ENCODE peak calls at places on chromosomes 12 and 14, in eight cellular contexts. One of them, this sample, is unnamed.

GRCh38 chr12:64655141-64655540 is 44.8 kb downstream of the RASSF3 start:
- DNase-seq in HepG2: peak
- DNase-seq in HCT116: no peak
- DNase-seq in transverse colon: no peak
- DNase-seq in K562: no peak
- DNase-seq in stomach: no peak
- DNase-seq in GM12891: no peak
- DNase-seq in GM23338: no peak
- DNase-seq in this sample: no peak

GRCh38 chr14:54420478-54421116 is 20.6 kb downstream of the CNIH1 start:
- DNase-seq in HepG2: peak
- DNase-seq in HCT116: peak
- DNase-seq in transverse colon: peak
- DNase-seq in K562: peak
- DNase-seq in stomach: no peak
- DNase-seq in GM12891: no peak
- DNase-seq in GM23338: peak
- DNase-seq in this sample: no peak

GRCh38 chr12:129753596-129753995 is 150.2 kb downstream of the TMEM132D start:
- DNase-seq in HepG2: no peak
- DNase-seq in HCT116: no peak
- DNase-seq in transverse colon: no peak
- DNase-seq in K562: no peak
- DNase-seq in stomach: no peak
- DNase-seq in GM12891: no peak
- DNase-seq in GM23338: no peak
- DNase-seq in this sample: no peak

GRCh38 chr14:70821916-70822705 is 12.8 kb upstream of the MAP3K9 start:
- DNase-seq in HepG2: no peak
- DNase-seq in HCT116: no peak
- DNase-seq in transverse colon: peak
- DNase-seq in K562: no peak
- DNase-seq in stomach: peak
- DNase-seq in GM12891: peak
- DNase-seq in GM23338: peak
- DNase-seq in this sample: no peak

GRCh38 chr12:68612245-68612644 is 1.5 kb downstream of the RAP1B start:
- DNase-seq in HepG2: no peak
- DNase-seq in HCT116: no peak
- DNase-seq in transverse colon: no peak
- DNase-seq in K562: peak
- DNase-seq in stomach: no peak
- DNase-seq in GM12891: no peak
- DNase-seq in GM23338: no peak
- DNase-seq in this sample: no peak

GRCh38 chr12:125340791-125341190 is 275.6 kb downstream of the AACS start:
- DNase-seq in HepG2: peak
- DNase-seq in HCT116: no peak
- DNase-seq in transverse colon: peak
- DNase-seq in K562: no peak
- DNase-seq in stomach: no peak
- DNase-seq in GM12891: no peak
- DNase-seq in GM23338: no peak
- DNase-seq in this sample: no peak

GRCh38 chr12:100698518-100698917 is 96.1 kb upstream of the ANO4 start:
- DNase-seq in HepG2: no peak
- DNase-seq in HCT116: no peak
- DNase-seq in transverse colon: no peak
- DNase-seq in K562: no peak
- DNase-seq in stomach: no peak
- DNase-seq in GM12891: no peak
- DNase-seq in GM23338: no peak
- DNase-seq in this sample: no peak

GRCh38 chr12:43099691-43100163 is 452.3 kb downstream of the ADAMTS20 start:
- DNase-seq in HepG2: no peak
- DNase-seq in HCT116: no peak
- DNase-seq in transverse colon: no peak
- DNase-seq in K562: no peak
- DNase-seq in stomach: no peak
- DNase-seq in GM12891: no peak
- DNase-seq in GM23338: no peak
- DNase-seq in this sample: no peak

GRCh38 chr12:15522574-15523187 is 200.4 kb downstream of the PTPRO start:
- DNase-seq in HepG2: peak
- DNase-seq in HCT116: peak
- DNase-seq in transverse colon: no peak
- DNase-seq in K562: peak
- DNase-seq in stomach: no peak
- DNase-seq in GM12891: no peak
- DNase-seq in GM23338: peak
- DNase-seq in this sample: no peak

GRCh38 chr12:10959777-10960176 is 20.7 kb upstream of the TAS2R14 start:
- DNase-seq in HepG2: peak
- DNase-seq in HCT116: no peak
- DNase-seq in transverse colon: no peak
- DNase-seq in K562: no peak
- DNase-seq in stomach: no peak
- DNase-seq in GM12891: no peak
- DNase-seq in GM23338: no peak
- DNase-seq in this sample: no peak

GRCh38 chr14:51554953-51555352 is 96.8 kb upstream of the FRMD6 start:
- DNase-seq in HepG2: no peak
- DNase-seq in HCT116: no peak
- DNase-seq in transverse colon: no peak
- DNase-seq in K562: no peak
- DNase-seq in stomach: no peak
- DNase-seq in GM12891: no peak
- DNase-seq in GM23338: peak
- DNase-seq in this sample: no peak

GRCh38 chr14:99626041-99626648 is 18.8 kb upstream of the HHIPL1 start:
- DNase-seq in HepG2: no peak
- DNase-seq in HCT116: no peak
- DNase-seq in transverse colon: no peak
- DNase-seq in K562: no peak
- DNase-seq in stomach: no peak
- DNase-seq in GM12891: no peak
- DNase-seq in GM23338: no peak
- DNase-seq in this sample: no peak

GRCh38 chr14:32980178-32980886 is 41.7 kb downstream of the NPAS3 start:
- DNase-seq in HepG2: no peak
- DNase-seq in HCT116: no peak
- DNase-seq in transverse colon: no peak
- DNase-seq in K562: no peak
- DNase-seq in stomach: no peak
- DNase-seq in GM12891: no peak
- DNase-seq in GM23338: no peak
- DNase-seq in this sample: no peak

GRCh38 chr14:92740440-92740839 is 8.0 kb downstream of the LGMN start:
- DNase-seq in HepG2: no peak
- DNase-seq in HCT116: no peak
- DNase-seq in transverse colon: no peak
- DNase-seq in K562: no peak
- DNase-seq in stomach: no peak
- DNase-seq in GM12891: no peak
- DNase-seq in GM23338: no peak
- DNase-seq in this sample: no peak

GRCh38 chr12:66707002-66707697 is 28.3 kb upstream of the GRIP1 start:
- DNase-seq in HepG2: no peak
- DNase-seq in HCT116: no peak
- DNase-seq in transverse colon: no peak
- DNase-seq in K562: no peak
- DNase-seq in stomach: no peak
- DNase-seq in GM12891: no peak
- DNase-seq in GM23338: no peak
- DNase-seq in this sample: no peak
- TF ChIP-seq POLR2AphosphoS5 in HepG2: no peak
- TF ChIP-seq POLR2AphosphoS5 in HCT116: no peak
- TF ChIP-seq POLR2AphosphoS5 in transverse colon: no peak
- TF ChIP-seq POLR2AphosphoS5 in K562: no peak
- TF ChIP-seq POLR2AphosphoS5 in stomach: no peak
- TF ChIP-seq POLR2AphosphoS5 in GM12891: no peak
- TF ChIP-seq POLR2AphosphoS5 in GM23338: no peak
- TF ChIP-seq POLR2AphosphoS5 in this sample: no peak

GRCh38 chr12:46266382-46266791 is 2.5 kb downstream of the SLC38A1 start:
- DNase-seq in HepG2: no peak
- DNase-seq in HCT116: no peak
- DNase-seq in transverse colon: peak
- DNase-seq in K562: peak
- DNase-seq in stomach: no peak
- DNase-seq in GM12891: no peak
- DNase-seq in GM23338: peak
- DNase-seq in this sample: no peak

GRCh38 chr12:46267618-46268348 is 1.1 kb downstream of the SLC38A1 start:
- DNase-seq in HepG2: no peak
- DNase-seq in HCT116: no peak
- DNase-seq in transverse colon: no peak
- DNase-seq in K562: peak
- DNase-seq in stomach: no peak
- DNase-seq in GM12891: no peak
- DNase-seq in GM23338: no peak
- DNase-seq in this sample: no peak

GRCh38 chr12:46268349-46268616 is 560 bp downstream of the SLC38A1 start:
- DNase-seq in HepG2: no peak
- DNase-seq in HCT116: no peak
- DNase-seq in transverse colon: no peak
- DNase-seq in K562: no peak
- DNase-seq in stomach: no peak
- DNase-seq in GM12891: no peak
- DNase-seq in GM23338: no peak
- DNase-seq in this sample: no peak

GRCh38 chr12:46265734-46266133 is 3.1 kb downstream of the SLC38A1 start:
- DNase-seq in HepG2: no peak
- DNase-seq in HCT116: no peak
- DNase-seq in transverse colon: no peak
- DNase-seq in K562: no peak
- DNase-seq in stomach: no peak
- DNase-seq in GM12891: no peak
- DNase-seq in GM23338: no peak
- DNase-seq in this sample: no peak

DNA sequence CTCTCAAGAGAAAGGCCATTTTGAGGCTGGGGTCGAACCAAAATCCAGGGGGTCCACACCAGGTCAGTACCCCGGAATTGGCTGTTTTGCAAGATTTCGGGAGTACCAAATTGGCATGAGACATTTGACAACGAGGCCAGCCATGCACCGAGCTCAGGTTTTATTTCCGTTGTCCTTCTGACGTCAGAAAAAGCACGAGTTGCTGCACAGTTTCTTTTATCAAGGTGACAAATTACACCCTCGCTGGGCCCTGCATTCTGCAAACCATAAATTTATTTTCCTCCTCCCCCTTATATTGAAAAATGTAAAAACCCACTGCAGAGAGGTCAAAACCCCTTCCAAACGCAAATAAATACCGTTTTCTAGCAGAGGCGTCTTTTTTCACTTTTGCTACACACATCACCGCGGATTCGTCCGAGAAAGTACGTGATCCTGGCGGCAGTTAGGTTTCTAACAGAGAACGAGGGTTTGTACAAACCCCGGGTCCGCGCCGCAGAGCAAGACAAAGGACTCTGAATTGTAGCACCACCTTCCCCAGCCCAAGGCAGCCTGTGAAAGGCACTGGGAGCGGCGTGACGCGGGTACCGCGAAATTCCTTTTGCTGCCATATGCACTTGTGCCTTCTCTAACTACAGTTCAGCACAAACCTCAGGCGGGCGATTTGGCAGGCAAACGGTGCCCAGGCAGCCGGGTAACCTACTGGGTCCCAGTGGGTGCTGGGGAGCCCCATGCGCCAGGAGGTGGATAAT is 1.8 kb downstream of the SLC38A1 start:
- DNase-seq in HepG2: peak
- DNase-seq in HCT116: no peak
- DNase-seq in transverse colon: peak
- DNase-seq in K562: peak
- DNase-seq in stomach: peak
- DNase-seq in GM12891: no peak
- DNase-seq in GM23338: peak
- DNase-seq in this sample: no peak
- TF ChIP-seq POLR2AphosphoS5 in HepG2: no peak
- TF ChIP-seq POLR2AphosphoS5 in HCT116: no peak
- TF ChIP-seq POLR2AphosphoS5 in transverse colon: peak
- TF ChIP-seq POLR2AphosphoS5 in K562: no peak
- TF ChIP-seq POLR2AphosphoS5 in stomach: peak
- TF ChIP-seq POLR2AphosphoS5 in GM12891: peak
- TF ChIP-seq POLR2AphosphoS5 in GM23338: peak
- TF ChIP-seq POLR2AphosphoS5 in this sample: peak

DNA sequence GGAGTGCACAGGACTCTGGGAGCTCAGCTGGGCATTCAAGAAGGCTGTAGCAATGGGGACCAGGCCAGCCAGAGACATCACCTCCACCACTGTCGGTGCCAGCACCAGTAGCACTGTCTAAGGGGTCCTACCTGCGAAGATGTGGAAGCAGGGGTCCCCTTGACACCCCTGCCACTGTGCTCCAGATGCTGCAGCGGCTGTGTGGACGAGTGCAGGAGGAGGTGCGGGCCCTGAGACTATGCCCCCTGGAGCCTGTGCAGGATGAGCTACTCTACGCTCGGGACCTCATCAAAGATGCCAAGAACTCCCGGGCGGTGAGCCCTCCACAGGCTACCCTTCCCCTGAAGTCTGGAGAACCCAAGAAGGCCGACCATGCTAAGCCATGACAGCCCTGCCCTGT is 8.6 kb downstream of the CARMIL3 start:
- DNase-seq in HepG2: no peak
- DNase-seq in HCT116: no peak
- DNase-seq in transverse colon: no peak
- DNase-seq in K562: no peak
- DNase-seq in stomach: no peak
- DNase-seq in GM12891: no peak
- DNase-seq in GM23338: no peak
- DNase-seq in this sample: no peak
- TF ChIP-seq POLR2AphosphoS5 in HepG2: no peak
- TF ChIP-seq POLR2AphosphoS5 in HCT116: no peak
- TF ChIP-seq POLR2AphosphoS5 in transverse colon: no peak
- TF ChIP-seq POLR2AphosphoS5 in K562: no peak
- TF ChIP-seq POLR2AphosphoS5 in stomach: no peak
- TF ChIP-seq POLR2AphosphoS5 in GM12891: no peak
- TF ChIP-seq POLR2AphosphoS5 in GM23338: no peak
- TF ChIP-seq POLR2AphosphoS5 in this sample: no peak

GRCh38 chr12:115322275-115322674 is 638.3 kb upstream of the TBX3 start:
- DNase-seq in HepG2: no peak
- DNase-seq in HCT116: no peak
- DNase-seq in transverse colon: no peak
- DNase-seq in K562: no peak
- DNase-seq in stomach: no peak
- DNase-seq in GM12891: no peak
- DNase-seq in GM23338: no peak
- DNase-seq in this sample: no peak

GRCh38 chr12:115319641-115320040 is 635.7 kb upstream of the TBX3 start:
- DNase-seq in HepG2: no peak
- DNase-seq in HCT116: no peak
- DNase-seq in transverse colon: no peak
- DNase-seq in K562: no peak
- DNase-seq in stomach: no peak
- DNase-seq in GM12891: no peak
- DNase-seq in GM23338: no peak
- DNase-seq in this sample: no peak

GRCh38 chr12:115323223-115323905 is 639.4 kb upstream of the TBX3 start:
- DNase-seq in HepG2: no peak
- DNase-seq in HCT116: no peak
- DNase-seq in transverse colon: no peak
- DNase-seq in K562: no peak
- DNase-seq in stomach: no peak
- DNase-seq in GM12891: no peak
- DNase-seq in GM23338: no peak
- DNase-seq in this sample: no peak

GRCh38 chr12:115320451-115320850 is 636.5 kb upstream of the TBX3 start:
- DNase-seq in HepG2: no peak
- DNase-seq in HCT116: no peak
- DNase-seq in transverse colon: no peak
- DNase-seq in K562: no peak
- DNase-seq in stomach: no peak
- DNase-seq in GM12891: no peak
- DNase-seq in GM23338: no peak
- DNase-seq in this sample: no peak

GRCh38 chr12:115320967-115321366 is 637.0 kb upstream of the TBX3 start:
- DNase-seq in HepG2: no peak
- DNase-seq in HCT116: no peak
- DNase-seq in transverse colon: no peak
- DNase-seq in K562: no peak
- DNase-seq in stomach: no peak
- DNase-seq in GM12891: no peak
- DNase-seq in GM23338: no peak
- DNase-seq in this sample: no peak
- TF ChIP-seq POLR2AphosphoS5 in HepG2: no peak
- TF ChIP-seq POLR2AphosphoS5 in HCT116: no peak
- TF ChIP-seq POLR2AphosphoS5 in transverse colon: no peak
- TF ChIP-seq POLR2AphosphoS5 in K562: no peak
- TF ChIP-seq POLR2AphosphoS5 in stomach: no peak
- TF ChIP-seq POLR2AphosphoS5 in GM12891: no peak
- TF ChIP-seq POLR2AphosphoS5 in GM23338: no peak
- TF ChIP-seq POLR2AphosphoS5 in this sample: no peak

This sample was measured in vagina.